ENCODE peak calls at places on chromosomes 7 and 10, in five cellular contexts. U, P, R, N and G are unnamed samples.

GRCh38 chr7:14341200-14341599 is 351.7 kb upstream of the ETV1 start:
- DNase-seq in U (no peak), P (no peak), R (no peak), N (no peak), G (no peak)

GRCh38 chr7:116552616-116553015 is 27.8 kb downstream of the CAV1 start:
- DNase-seq in U (no peak), P (peak), R (no peak), N (peak), G (no peak)

GRCh38 chr7:112086496-112087254 is 119.5 kb downstream of the DOCK4 start:
- DNase-seq in U (no peak), P (no peak), R (no peak), N (peak), G (no peak)

GRCh38 chr7:77714195-77714594 is 17.9 kb downstream of the RSBN1L start:
- DNase-seq in U (no peak), P (peak), R (no peak), N (no peak), G (no peak)

GRCh38 chr10:50310560-50311174 is 59.4 kb upstream of the ASAH2 start:
- DNase-seq in U (no peak), P (no peak), R (no peak), N (peak), G (no peak)

GRCh38 chr7:77536017-77536412 is 1.1 kb upstream of the PTPN12 start:
- DNase-seq in U (no peak), P (no peak), R (no peak), N (no peak), G (no peak)

GRCh38 chr7:112759905-112760304 is 30.3 kb downstream of the TMEM168 start:
- DNase-seq in U (no peak), P (no peak), R (no peak), N (no peak), G (no peak)

GRCh38 chr10:133082685-133083421 is 4.9 kb upstream of the ADGRA1 start:
- DNase-seq in U (no peak), P (no peak), R (no peak), N (no peak), G (no peak)

GRCh38 chr10:72315611-72316385 is 38.9 kb downstream of the DNAJB12 start:
- DNase-seq in U (no peak), P (peak), R (no peak), N (peak), G (peak)

GRCh38 chr10:97196213-97197029 is 10.7 kb upstream of the SLIT1 start:
- DNase-seq in U (peak), P (peak), R (peak), N (peak), G (peak)

GRCh38 chr10:79055892-79056291 is 12.9 kb upstream of the ZMIZ1 start:
- DNase-seq in U (no peak), P (no peak), R (no peak), N (no peak), G (no peak)

GRCh38 chr7:152354061-152354460 is 81.7 kb downstream of the KMT2C start:
- DNase-seq in U (no peak), P (peak), R (no peak), N (no peak), G (no peak)

GRCh38 chr7:68691261-68692216 is 906.7 kb upstream of the AUTS2 start:
- DNase-seq in U (no peak), P (peak), R (no peak), N (no peak), G (no peak)

GRCh38 chr10:66990431-66990830 is 64.6 kb downstream of the LRRTM3 start:
- DNase-seq in U (no peak), P (no peak), R (no peak), N (no peak), G (no peak)

GRCh38 chr10:58140706-58141347 is 126.9 kb downstream of the IPMK start:
- DNase-seq in U (no peak), P (no peak), R (no peak), N (no peak), G (no peak)

GRCh38 chr10:68196707-68197106 is 35.2 kb downstream of the ATOH7 start:
- DNase-seq in U (no peak), P (no peak), R (no peak), N (no peak), G (no peak)

GRCh38 chr7:114418117-114418516 is 3.5 kb downstream of the FOXP2 start:
- DNase-seq in U (no peak), P (no peak), R (no peak), N (no peak), G (no peak)

GRCh38 chr10:101663097-101663496 is 31.9 kb downstream of the FBXW4 start:
- DNase-seq in U (no peak), P (no peak), R (no peak), N (no peak), G (no peak)

GRCh38 chr7:116162992-116163391 is 47.3 kb upstream of the TES start:
- DNase-seq in U (no peak), P (no peak), R (no peak), N (peak), G (no peak)

GRCh38 chr7:105013283-105013817 is 655 bp upstream of the KMT2E start:
- DNase-seq in U (peak), P (peak), R (peak), N (peak), G (peak)

GRCh38 chr10:10222288-10222945 is 795.3 kb upstream of the CELF2 start:
- DNase-seq in U (no peak), P (peak), R (no peak), N (no peak), G (no peak)

GRCh38 chr7:69467826-69468225 is 130.4 kb upstream of the AUTS2 start:
- DNase-seq in U (no peak), P (no peak), R (no peak), N (no peak), G (no peak)

GRCh38 chr10:15096661-15097010 is 519 bp upstream of the RPP38 start:
- DNase-seq in U (peak), P (no peak), R (no peak), N (no peak), G (no peak)

GRCh38 chr7:130912910-130913720 is 179.1 kb upstream of the KLF14 start:
- DNase-seq in U (no peak), P (peak), R (peak), N (peak), G (peak)

GRCh38 chr7:140297192-140297591 is 101.1 kb downstream of the SLC37A3 start:
- DNase-seq in U (no peak), P (no peak), R (no peak), N (peak), G (no peak)

GRCh38 chr10:82969405-82969804 is 1094.4 kb downstream of the NRG3 start:
- DNase-seq in U (no peak), P (peak), R (no peak), N (no peak), G (no peak)

GRCh38 chr10:77974396-77975074 is 48.0 kb upstream of the DLG5 start:
- DNase-seq in U (no peak), P (peak), R (no peak), N (peak), G (no peak)

GRCh38 chr10:17101257-17101909 is 28.2 kb downstream of the CUBN start:
- DNase-seq in U (no peak), P (no peak), R (no peak), N (peak), G (no peak)

GRCh38 chr7:76129366-76129765 is 72.3 kb upstream of the SRRM3 start:
- DNase-seq in U (no peak), P (peak), R (no peak), N (no peak), G (no peak)

GRCh38 chr7:47384755-47385475 is 197.0 kb downstream of the TNS3 start:
- DNase-seq in U (no peak), P (no peak), R (no peak), N (no peak), G (no peak)

GRCh38 chr10:24893127-24893526 is 59.3 kb downstream of the PRTFDC1 start:
- DNase-seq in U (no peak), P (no peak), R (no peak), N (no peak), G (no peak)

GRCh38 chr10:119263966-119264621 is 56.7 kb downstream of the GRK5 start:
- DNase-seq in U (no peak), P (no peak), R (no peak), N (no peak), G (peak)

GRCh38 chr10:48708144-48708543 is 23.5 kb downstream of the WDFY4 start:
- DNase-seq in U (no peak), P (peak), R (no peak), N (no peak), G (no peak)

GRCh38 chr10:96743988-96744585 is 23.8 kb upstream of the PIK3AP1 start:
- DNase-seq in U (no peak), P (peak), R (no peak), N (no peak), G (no peak)

GRCh38 chr7:106190589-106191330 is 78.6 kb upstream of the SYPL1 start:
- DNase-seq in U (no peak), P (no peak), R (no peak), N (no peak), G (no peak)

GRCh38 chr7:69335331-69335730 is 262.9 kb upstream of the AUTS2 start:
- DNase-seq in U (no peak), P (no peak), R (no peak), N (no peak), G (no peak)

GRCh38 chr10:5650664-5651063 is 15.7 kb downstream of the ASB13 start:
- DNase-seq in U (no peak), P (no peak), R (no peak), N (no peak), G (no peak)

GRCh38 chr7:155456772-155457543 is 971 bp upstream of the EN2 start:
- DNase-seq in U (no peak), P (peak), R (no peak), N (peak), G (peak)

GRCh38 chr10:15419279-15419874 is 48.3 kb upstream of the FAM171A1 start:
- DNase-seq in U (no peak), P (peak), R (peak), N (peak), G (no peak)